ENCODE peak calls at places on chromosomes 6 and 20, in eight cellular contexts. One of them, this sample, is unnamed.

GRCh38 chr6:4848382-4849068 is 72.3 kb downstream of the CDYL start:
- DNase-seq in kidney epithelial cell: no peak
- DNase-seq in heart right ventricle: peak
- DNase-seq in lung: no peak
- DNase-seq in HFF-Myc: no peak
- DNase-seq in neuronal stem cell: no peak
- DNase-seq in thoracic aorta: no peak
- DNase-seq in heart left ventricle: no peak
- DNase-seq in this sample: no peak

GRCh38 chr20:13610205-13610604 is 28.5 kb downstream of the TASP1 start:
- DNase-seq in kidney epithelial cell: no peak
- DNase-seq in heart right ventricle: no peak
- DNase-seq in lung: no peak
- DNase-seq in neuronal stem cell: no peak
- DNase-seq in thoracic aorta: no peak
- DNase-seq in HFF-Myc: no peak
- DNase-seq in heart left ventricle: no peak
- DNase-seq in this sample: no peak

GRCh38 chr6:93008385-93008784 is 411.0 kb downstream of the EPHA7 start:
- DNase-seq in thoracic aorta: no peak
- DNase-seq in neuronal stem cell: no peak
- DNase-seq in heart right ventricle: no peak
- DNase-seq in HFF-Myc: no peak
- DNase-seq in kidney epithelial cell: no peak
- DNase-seq in lung: no peak
- DNase-seq in heart left ventricle: no peak
- DNase-seq in this sample: no peak

GRCh38 chr6:47670851-47671250 is 27.5 kb upstream of the ADGRF4 start:
- DNase-seq in lung: no peak
- DNase-seq in heart left ventricle: no peak
- DNase-seq in neuronal stem cell: peak
- DNase-seq in kidney epithelial cell: no peak
- DNase-seq in HFF-Myc: no peak
- DNase-seq in thoracic aorta: no peak
- DNase-seq in heart right ventricle: no peak
- DNase-seq in this sample: no peak

GRCh38 chr6:129644567-129645015 is 65.4 kb downstream of the ARHGAP18 start:
- DNase-seq in heart left ventricle: no peak
- DNase-seq in thoracic aorta: no peak
- DNase-seq in neuronal stem cell: no peak
- DNase-seq in heart right ventricle: no peak
- DNase-seq in kidney epithelial cell: no peak
- DNase-seq in lung: no peak
- DNase-seq in HFF-Myc: no peak
- DNase-seq in this sample: no peak

GRCh38 chr6:38831865-38832264 is 116.8 kb downstream of the DNAH8 start:
- DNase-seq in kidney epithelial cell: no peak
- DNase-seq in thoracic aorta: no peak
- DNase-seq in neuronal stem cell: no peak
- DNase-seq in heart right ventricle: no peak
- DNase-seq in HFF-Myc: no peak
- DNase-seq in lung: no peak
- DNase-seq in heart left ventricle: no peak
- DNase-seq in this sample: no peak

GRCh38 chr6:41536884-41537347 is 9.3 kb upstream of the FOXP4 start:
- DNase-seq in heart right ventricle: peak
- DNase-seq in neuronal stem cell: no peak
- DNase-seq in heart left ventricle: no peak
- DNase-seq in kidney epithelial cell: no peak
- DNase-seq in thoracic aorta: no peak
- DNase-seq in lung: peak
- DNase-seq in HFF-Myc: no peak
- DNase-seq in this sample: no peak

GRCh38 chr6:94953867-94954631 is 623.3 kb upstream of the MANEA start:
- DNase-seq in lung: no peak
- DNase-seq in HFF-Myc: no peak
- DNase-seq in heart left ventricle: no peak
- DNase-seq in thoracic aorta: no peak
- DNase-seq in heart right ventricle: no peak
- DNase-seq in neuronal stem cell: no peak
- DNase-seq in kidney epithelial cell: no peak
- DNase-seq in this sample: no peak

GRCh38 chr6:110746680-110747079 is 68.6 kb downstream of the CDK19 start:
- DNase-seq in heart right ventricle: no peak
- DNase-seq in kidney epithelial cell: peak
- DNase-seq in lung: no peak
- DNase-seq in neuronal stem cell: no peak
- DNase-seq in HFF-Myc: no peak
- DNase-seq in thoracic aorta: no peak
- DNase-seq in heart left ventricle: no peak
- DNase-seq in this sample: no peak

GRCh38 chr20:6269163-6269873 is 146.5 kb upstream of the FERMT1 start:
- DNase-seq in HFF-Myc: no peak
- DNase-seq in kidney epithelial cell: no peak
- DNase-seq in lung: no peak
- DNase-seq in neuronal stem cell: no peak
- DNase-seq in heart right ventricle: no peak
- DNase-seq in heart left ventricle: no peak
- DNase-seq in thoracic aorta: no peak
- DNase-seq in this sample: no peak

GRCh38 chr20:45909817-45910669 is 1.9 kb downstream of the PLTP start:
- DNase-seq in thoracic aorta: no peak
- DNase-seq in heart right ventricle: no peak
- DNase-seq in HFF-Myc: no peak
- DNase-seq in kidney epithelial cell: no peak
- DNase-seq in lung: no peak
- DNase-seq in heart left ventricle: no peak
- DNase-seq in neuronal stem cell: no peak
- DNase-seq in this sample: no peak

GRCh38 chr6:57013501-57013900 is 33.0 kb upstream of the KIAA1586 start:
- DNase-seq in neuronal stem cell: no peak
- DNase-seq in thoracic aorta: no peak
- DNase-seq in heart right ventricle: no peak
- DNase-seq in lung: no peak
- DNase-seq in HFF-Myc: peak
- DNase-seq in kidney epithelial cell: peak
- DNase-seq in heart left ventricle: no peak
- DNase-seq in this sample: peak

GRCh38 chr6:143806282-143807102 is 36.6 kb upstream of the LTV1 start:
- DNase-seq in heart right ventricle: no peak
- DNase-seq in heart left ventricle: no peak
- DNase-seq in HFF-Myc: peak
- DNase-seq in neuronal stem cell: no peak
- DNase-seq in lung: peak
- DNase-seq in thoracic aorta: no peak
- DNase-seq in kidney epithelial cell: peak
- DNase-seq in this sample: peak

GRCh38 chr6:105608711-105609374 is 206.0 kb upstream of the PREP start:
- DNase-seq in neuronal stem cell: no peak
- DNase-seq in thoracic aorta: no peak
- DNase-seq in kidney epithelial cell: peak
- DNase-seq in heart left ventricle: no peak
- DNase-seq in heart right ventricle: no peak
- DNase-seq in HFF-Myc: peak
- DNase-seq in lung: no peak
- DNase-seq in this sample: peak

GRCh38 chr20:10741060-10741459 is 67.3 kb upstream of the JAG1 start:
- DNase-seq in heart right ventricle: no peak
- DNase-seq in kidney epithelial cell: no peak
- DNase-seq in neuronal stem cell: no peak
- DNase-seq in lung: no peak
- DNase-seq in HFF-Myc: no peak
- DNase-seq in thoracic aorta: no peak
- DNase-seq in heart left ventricle: no peak
- DNase-seq in this sample: no peak

GRCh38 chr20:6848992-6849391 is 81.5 kb downstream of the BMP2 start:
- DNase-seq in thoracic aorta: no peak
- DNase-seq in heart left ventricle: no peak
- DNase-seq in lung: no peak
- DNase-seq in heart right ventricle: no peak
- DNase-seq in neuronal stem cell: no peak
- DNase-seq in HFF-Myc: no peak
- DNase-seq in kidney epithelial cell: no peak
- DNase-seq in this sample: no peak

DNA sequence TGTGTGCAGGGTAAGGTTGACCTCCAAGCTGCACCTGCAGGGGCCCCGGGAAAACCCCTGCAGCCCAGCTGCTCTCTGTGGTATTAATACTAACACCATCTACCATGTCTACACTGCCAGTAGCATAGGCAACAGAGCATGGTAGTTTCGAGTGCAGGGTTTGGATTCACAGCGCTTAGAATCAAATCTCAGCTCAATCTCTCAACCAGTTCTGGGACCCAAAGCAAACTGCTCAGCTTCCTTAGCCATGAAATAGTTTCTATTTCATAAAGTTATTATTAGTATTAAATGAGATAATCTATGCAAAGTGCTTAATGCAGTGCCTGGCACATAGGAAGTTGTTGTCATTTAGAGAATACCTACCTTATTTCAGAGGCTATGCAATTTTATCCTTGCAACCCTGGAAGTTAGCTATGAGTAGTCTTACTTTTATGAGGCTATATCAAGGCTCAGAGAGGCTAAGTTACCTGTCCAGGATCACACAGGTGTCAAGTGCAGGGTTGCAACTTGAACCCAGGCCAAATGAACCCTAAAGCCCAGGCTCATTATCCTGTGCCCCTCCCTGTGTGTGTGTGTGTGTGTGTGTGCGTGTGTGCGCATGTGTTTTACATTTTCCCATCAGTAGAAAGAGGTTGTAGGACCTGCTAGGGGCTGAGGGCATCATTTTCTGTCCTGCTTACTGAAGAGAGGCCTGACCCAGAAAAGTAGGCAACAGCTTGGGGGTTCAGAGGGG is 27.6 kb upstream of the MRPS18A start:
- DNase-seq in neuronal stem cell: no peak
- DNase-seq in kidney epithelial cell: no peak
- DNase-seq in heart left ventricle: no peak
- DNase-seq in heart right ventricle: no peak
- DNase-seq in lung: no peak
- DNase-seq in thoracic aorta: no peak
- DNase-seq in HFF-Myc: no peak
- DNase-seq in this sample: no peak
- H3K4me3 ChIP-seq in neuronal stem cell: no peak
- H3K4me3 ChIP-seq in kidney epithelial cell: no peak
- H3K4me3 ChIP-seq in heart left ventricle: no peak
- H3K4me3 ChIP-seq in heart right ventricle: no peak
- H3K4me3 ChIP-seq in lung: no peak
- H3K4me3 ChIP-seq in thoracic aorta: no peak
- H3K4me3 ChIP-seq in HFF-Myc: no peak
- H3K4me3 ChIP-seq in this sample: no peak

GRCh38 chr20:16666272-16666671 is 63.6 kb upstream of the SNRPB2 start:
- DNase-seq in thoracic aorta: no peak
- DNase-seq in neuronal stem cell: no peak
- DNase-seq in HFF-Myc: no peak
- DNase-seq in kidney epithelial cell: no peak
- DNase-seq in heart left ventricle: no peak
- DNase-seq in heart right ventricle: no peak
- DNase-seq in lung: no peak
- DNase-seq in this sample: no peak
- H3K4me3 ChIP-seq in thoracic aorta: no peak
- H3K4me3 ChIP-seq in neuronal stem cell: no peak
- H3K4me3 ChIP-seq in HFF-Myc: no peak
- H3K4me3 ChIP-seq in kidney epithelial cell: no peak
- H3K4me3 ChIP-seq in heart left ventricle: no peak
- H3K4me3 ChIP-seq in heart right ventricle: no peak
- H3K4me3 ChIP-seq in lung: no peak
- H3K4me3 ChIP-seq in this sample: no peak

DNA sequence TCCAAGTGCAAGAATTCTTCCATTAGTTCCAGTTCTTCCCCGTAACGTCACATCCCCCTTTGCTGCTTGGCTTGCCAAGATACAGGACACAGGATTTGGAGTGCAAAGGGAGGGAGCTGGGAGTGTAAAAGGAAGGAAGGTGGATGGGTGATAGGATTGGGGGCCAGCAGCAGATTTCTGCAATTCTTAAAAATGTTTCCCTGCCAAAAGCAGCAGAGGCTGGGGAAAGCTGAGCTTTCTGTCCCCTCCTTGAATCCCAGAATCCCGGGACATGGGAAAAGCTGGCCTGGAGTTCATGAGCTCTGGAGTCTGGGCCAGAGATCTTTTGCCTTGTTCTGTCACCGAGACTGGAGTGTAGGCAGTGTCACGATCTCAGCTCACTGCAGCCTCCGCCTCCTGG is 60.0 kb upstream of the EPB41L1 start:
- DNase-seq in heart right ventricle: no peak
- DNase-seq in heart left ventricle: peak
- DNase-seq in lung: no peak
- DNase-seq in neuronal stem cell: no peak
- DNase-seq in HFF-Myc: no peak
- DNase-seq in kidney epithelial cell: no peak
- DNase-seq in thoracic aorta: no peak
- DNase-seq in this sample: no peak
- H3K4me3 ChIP-seq in heart right ventricle: peak
- H3K4me3 ChIP-seq in heart left ventricle: peak
- H3K4me3 ChIP-seq in lung: no peak
- H3K4me3 ChIP-seq in neuronal stem cell: peak
- H3K4me3 ChIP-seq in HFF-Myc: no peak
- H3K4me3 ChIP-seq in kidney epithelial cell: no peak
- H3K4me3 ChIP-seq in thoracic aorta: peak
- H3K4me3 ChIP-seq in this sample: no peak

GRCh38 chr20:49913399-49914047 is 1.8 kb downstream of the SPATA2 start:
- DNase-seq in HFF-Myc: no peak
- DNase-seq in thoracic aorta: no peak
- DNase-seq in heart left ventricle: no peak
- DNase-seq in neuronal stem cell: no peak
- DNase-seq in kidney epithelial cell: no peak
- DNase-seq in lung: no peak
- DNase-seq in heart right ventricle: no peak
- DNase-seq in this sample: no peak
- H3K4me3 ChIP-seq in HFF-Myc: peak
- H3K4me3 ChIP-seq in thoracic aorta: peak
- H3K4me3 ChIP-seq in heart left ventricle: peak
- H3K4me3 ChIP-seq in neuronal stem cell: peak
- H3K4me3 ChIP-seq in kidney epithelial cell: no peak
- H3K4me3 ChIP-seq in lung: no peak
- H3K4me3 ChIP-seq in heart right ventricle: peak
- H3K4me3 ChIP-seq in this sample: peak